ENCODE peak calls at places on chromosomes 16 and 17, in six cellular contexts. A, C, Y, N, S and T are unnamed samples.

GRCh38 chr17:47816947-47817346 is 4.6 kb downstream of the OSBPL7 start:
- DNase-seq in A (no peak), C (no peak), Y (no peak), N (no peak), S (no peak), T (no peak)

GRCh38 chr17:57442914-57443571 is 186.7 kb downstream of the MSI2 start:
- DNase-seq in A (no peak), C (no peak), Y (peak; percentile 62), N (peak; percentile 39), S (no peak), T (no peak)

GRCh38 chr16:65445313-65446260 is 323.7 kb upstream of the CDH11 start:
- DNase-seq in A (no peak), C (no peak), Y (peak; percentile 52), N (peak; percentile 25), S (no peak), T (no peak)

GRCh38 chr17:37361543-37361942 is 14.2 kb upstream of the C17orf78 start:
- DNase-seq in A (no peak), C (no peak), Y (no peak), N (no peak), S (no peak), T (peak; percentile 41)

GRCh38 chr17:31696184-31696602 is 162.9 kb downstream of the COPRS start:
- DNase-seq in A (peak; percentile 59), C (peak; percentile 94), Y (peak; percentile 97), N (no peak), S (no peak), T (peak; percentile 83)

GRCh38 chr17:42310281-42311156 is 22.2 kb downstream of the STAT5A start:
- DNase-seq in A (peak; percentile 71), C (peak; percentile 31), Y (no peak), N (no peak), S (no peak), T (no peak)

GRCh38 chr17:47816111-47816735 is 5.4 kb downstream of the OSBPL7 start:
- DNase-seq in A (no peak), C (no peak), Y (no peak), N (no peak), S (no peak), T (no peak)

GRCh38 chr17:50830994-50831393 is 4.4 kb upstream of the WFIKKN2 start:
- DNase-seq in A (peak; percentile 33), C (peak; percentile 66), Y (no peak), N (no peak), S (no peak), T (peak; percentile 15)

GRCh38 chr17:5241861-5242671 is 7.4 kb upstream of the SCIMP start:
- DNase-seq in A (no peak), C (no peak), Y (no peak), N (no peak), S (peak; percentile 80), T (peak; percentile 23)

GRCh38 chr16:51097729-51098128 is 53.3 kb downstream of the SALL1 start:
- DNase-seq in A (no peak), C (no peak), Y (no peak), N (no peak), S (no peak), T (no peak)

GRCh38 chr17:68457168-68457538 is at the start of gene WIPI1:
- DNase-seq in A (no peak), C (no peak), Y (no peak), N (no peak), S (peak; percentile 66), T (no peak)

DNA sequence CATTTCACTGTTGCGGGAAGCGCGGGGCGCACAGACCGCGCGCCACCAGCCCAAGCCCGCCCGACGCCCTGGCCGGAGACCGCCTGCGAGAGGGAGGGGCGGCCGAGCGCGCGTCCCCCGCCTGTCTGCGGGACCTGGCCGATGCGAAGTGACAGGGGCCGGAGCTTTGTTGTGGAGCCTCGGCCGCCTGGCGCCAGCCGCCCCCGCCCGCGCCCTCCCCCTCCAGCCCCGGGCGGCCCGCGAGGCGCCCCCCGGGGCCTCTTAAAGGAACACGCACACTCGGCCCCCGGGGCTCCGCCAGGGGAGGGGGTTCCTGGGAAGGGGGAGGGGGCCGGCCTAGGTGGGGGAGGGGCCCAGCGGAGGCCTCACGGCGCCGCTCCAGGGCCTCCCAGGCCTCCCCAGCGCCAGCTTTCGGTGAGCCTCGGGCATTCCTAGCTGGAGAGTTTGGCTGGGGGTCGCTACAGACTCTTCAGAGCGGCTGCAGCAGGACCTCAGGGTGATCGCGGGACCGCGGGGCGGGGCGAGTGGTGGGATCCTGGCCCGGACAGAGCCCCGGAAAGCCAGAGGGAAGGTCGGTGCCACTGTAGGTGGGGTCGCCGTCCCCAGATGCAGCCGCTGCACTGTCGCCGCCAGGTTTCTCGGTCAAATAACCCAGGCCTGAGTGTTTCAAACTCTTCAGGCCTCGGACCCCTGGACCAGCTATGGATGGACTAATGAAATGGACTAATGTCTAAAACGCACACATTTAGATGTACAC is 2.4 kb upstream of the TBX2 start:
- DNase-seq in A (peak; percentile 67), C (peak; percentile 82), Y (peak; percentile 54), N (no peak), S (no peak), T (peak; percentile 77)
- H3K27ac ChIP-seq in A (no peak overlapping the region), C (no peak overlapping the region), Y (no peak overlapping the region), N (no peak overlapping the region), S (no peak overlapping the region), T (peak overlapping the region; percentile 99)

GRCh38 chr17:4162366-4162765 is 19.4 kb downstream of the CYB5D2 start:
- DNase-seq in A (no peak), C (no peak), Y (no peak), N (no peak), S (no peak), T (no peak)

GRCh38 chr17:4161560-4162221 is 18.7 kb downstream of the CYB5D2 start:
- DNase-seq in A (peak; percentile 19), C (peak; percentile 52), Y (peak; percentile 25), N (peak; percentile 44), S (no peak), T (no peak)

GRCh38 chr17:4161179-4161559 is 18.2 kb downstream of the CYB5D2 start:
- DNase-seq in A (peak; percentile 50), C (no peak), Y (peak; percentile 73), N (peak; percentile 86), S (no peak), T (peak; percentile 76)

GRCh38 chr17:4163951-4164350 is 21.0 kb downstream of the CYB5D2 start:
- DNase-seq in A (no peak), C (no peak), Y (peak; percentile 78), N (no peak), S (no peak), T (no peak)

DNA sequence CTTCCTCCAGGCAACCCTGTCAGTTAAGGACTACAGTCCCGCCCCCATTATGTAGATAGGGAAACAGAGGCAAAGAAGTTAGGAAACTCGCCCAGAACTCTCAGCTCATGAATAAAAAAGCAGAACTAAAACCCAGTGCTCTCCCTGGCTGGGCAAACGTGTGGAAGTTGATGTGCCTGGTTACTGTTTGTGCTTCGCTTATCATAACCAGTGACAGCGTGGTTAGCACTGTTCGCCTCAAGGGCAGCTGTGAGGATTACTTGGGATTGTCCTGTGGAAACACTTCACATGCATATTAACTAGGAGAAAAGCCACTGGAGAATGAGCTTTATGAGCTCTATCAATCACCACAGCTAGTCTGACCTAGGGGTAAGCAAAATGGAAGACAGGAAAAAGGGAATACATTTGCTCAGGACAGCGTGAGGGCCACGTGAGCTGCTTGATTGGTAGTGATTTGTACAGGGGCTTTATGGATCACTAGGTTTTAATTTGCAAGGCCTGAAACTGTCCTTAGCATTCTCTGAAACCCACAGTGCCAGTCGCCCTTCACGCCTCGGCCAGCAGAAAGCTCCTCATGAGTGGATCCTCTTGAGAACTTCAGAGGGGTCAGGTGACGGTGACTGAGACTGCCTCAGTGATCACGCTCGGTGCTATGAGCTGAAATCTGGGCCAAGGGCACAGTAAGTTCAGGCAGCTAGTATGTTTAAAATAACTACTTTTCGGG is 19.9 kb downstream of the CYB5D2 start:
- DNase-seq in A (no peak), C (no peak), Y (no peak), N (no peak), S (no peak), T (no peak)
- TF ChIP-seq EZH2phosphoT487 in A (no peak), C (no peak), Y (no peak), N (no peak), S (no peak), T (no peak)

GRCh38 chr17:45406107-45406506 is 26.6 kb downstream of the ARHGAP27 start:
- DNase-seq in A (no peak), C (no peak), Y (no peak), N (no peak), S (no peak), T (no peak)
- TF ChIP-seq EZH2 in A (no peak), C (no peak), Y (no peak), N (no peak), S (no peak), T (no peak)

GRCh38 chr17:74119960-74120359 is 83.5 kb upstream of the RPL38 start:
- DNase-seq in A (no peak), C (no peak), Y (no peak), N (no peak), S (no peak), T (no peak)
- H3K27ac ChIP-seq in A (no peak overlapping the region), C (no peak overlapping the region), Y (no peak overlapping the region), N (no peak overlapping the region), S (no peak overlapping the region), T (no peak overlapping the region)

DNA sequence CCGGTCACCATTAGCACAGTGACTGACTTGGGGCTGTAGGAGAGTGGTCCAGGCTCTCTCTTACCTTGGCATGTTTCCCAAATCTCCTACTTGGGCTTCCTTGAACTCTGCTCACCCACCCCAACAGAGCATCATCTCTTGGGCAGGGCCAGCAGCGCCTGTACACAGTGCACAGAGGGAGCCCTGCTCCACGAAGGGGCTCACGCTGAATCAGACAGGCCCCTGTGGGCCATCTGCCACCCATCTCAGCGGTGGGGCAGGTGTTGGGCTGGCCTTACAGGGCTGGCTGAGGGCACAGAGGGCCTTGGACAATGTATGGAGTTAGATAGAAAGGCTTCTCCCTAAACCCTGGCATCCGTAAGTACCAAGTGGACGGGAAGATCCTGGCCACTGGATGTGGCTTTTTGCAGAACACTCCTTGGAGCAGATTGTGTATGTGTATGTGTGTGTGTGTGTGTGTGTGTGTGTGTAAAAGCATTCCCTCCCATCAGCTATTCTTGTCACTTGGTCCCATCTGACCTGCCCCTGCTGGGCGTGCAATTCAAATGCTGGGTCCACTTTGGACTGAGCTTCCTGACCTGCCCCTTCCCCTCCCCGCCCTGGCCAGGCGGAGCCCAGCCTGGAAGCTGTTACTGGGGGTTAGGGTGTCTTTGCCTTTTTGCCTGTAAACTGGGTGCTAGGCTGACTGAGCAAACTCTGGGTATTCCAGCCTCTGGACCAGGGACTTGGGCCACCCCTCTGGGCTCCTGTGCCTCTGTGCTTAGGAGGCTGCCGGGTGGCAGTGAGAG is 25.0 kb upstream of the CDC42EP4 start:
- DNase-seq in A (no peak), C (no peak), Y (no peak), N (no peak), S (no peak), T (no peak)
- TF ChIP-seq EZH2phosphoT487 in A (no peak), C (no peak), Y (no peak), N (no peak), S (no peak), T (no peak)

DNA sequence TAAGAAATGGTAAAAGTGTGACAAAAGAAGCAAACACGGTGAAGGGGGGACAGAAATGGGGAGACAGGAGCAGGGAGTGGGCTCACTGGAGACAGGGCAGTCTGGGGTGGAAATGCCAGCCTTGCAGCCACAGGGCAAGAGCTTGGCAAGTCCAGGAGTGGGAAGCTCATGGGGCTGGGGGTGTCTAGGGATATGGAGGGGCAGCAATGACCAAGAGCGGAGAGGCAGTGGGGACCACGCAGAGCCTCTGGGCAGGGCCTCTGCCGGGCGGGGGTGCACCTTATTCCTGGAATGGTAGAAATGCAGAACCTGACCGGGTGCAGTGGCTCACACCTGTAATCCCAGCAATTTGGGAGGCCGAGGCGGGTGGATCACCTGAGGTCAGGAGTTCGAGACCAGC is 12.6 kb downstream of the SLC5A10 start:
- DNase-seq in A (no peak), C (no peak), Y (no peak), N (no peak), S (no peak), T (no peak)
- TF ChIP-seq EZH2 in A (no peak), C (no peak), Y (no peak), N (no peak), S (no peak), T (no peak)